ENCODE peak calls at places on chromosomes 13 and 19, in seven cellular contexts. One of them, this sample, is unnamed.

GRCh38 chr13:20312292-20312691 is 80.2 kb upstream of the GJB6 start:
- DNase-seq in transverse colon: no peak
- DNase-seq in suprapubic skin: no peak
- DNase-seq in HepG2: no peak
- DNase-seq in breast epithelium: no peak
- DNase-seq in sigmoid colon: no peak
- DNase-seq in prostate gland: no peak
- DNase-seq in this sample: no peak

GRCh38 chr19:48415395-48415794 is 21.9 kb downstream of the GRIN2D start:
- DNase-seq in transverse colon: peak
- DNase-seq in suprapubic skin: peak
- DNase-seq in HepG2: peak
- DNase-seq in breast epithelium: peak
- DNase-seq in sigmoid colon: peak
- DNase-seq in prostate gland: peak
- DNase-seq in this sample: no peak

GRCh38 chr19:47093254-47093653 is 20.3 kb downstream of the ZC3H4 start:
- DNase-seq in transverse colon: no peak
- DNase-seq in suprapubic skin: no peak
- DNase-seq in HepG2: no peak
- DNase-seq in breast epithelium: no peak
- DNase-seq in sigmoid colon: no peak
- DNase-seq in prostate gland: no peak
- DNase-seq in this sample: no peak

GRCh38 chr13:44853641-44854040 is 135.6 kb downstream of the NUFIP1 start:
- DNase-seq in transverse colon: peak
- DNase-seq in suprapubic skin: no peak
- DNase-seq in HepG2: peak
- DNase-seq in breast epithelium: peak
- DNase-seq in sigmoid colon: no peak
- DNase-seq in prostate gland: peak
- DNase-seq in this sample: no peak

GRCh38 chr19:48645652-48646191 is at the start of gene CA11:
- DNase-seq in transverse colon: no peak
- DNase-seq in suprapubic skin: no peak
- DNase-seq in HepG2: no peak
- DNase-seq in breast epithelium: no peak
- DNase-seq in sigmoid colon: no peak
- DNase-seq in prostate gland: no peak
- DNase-seq in this sample: no peak

GRCh38 chr19:42255766-42256750 is 1.1 kb upstream of the ERF start:
- DNase-seq in transverse colon: no peak
- DNase-seq in suprapubic skin: no peak
- DNase-seq in HepG2: no peak
- DNase-seq in breast epithelium: peak
- DNase-seq in sigmoid colon: peak
- DNase-seq in prostate gland: no peak
- DNase-seq in this sample: no peak

GRCh38 chr13:38866649-38867048 is 124.0 kb downstream of the STOML3 start:
- DNase-seq in transverse colon: no peak
- DNase-seq in suprapubic skin: no peak
- DNase-seq in HepG2: peak
- DNase-seq in breast epithelium: no peak
- DNase-seq in sigmoid colon: no peak
- DNase-seq in prostate gland: no peak
- DNase-seq in this sample: no peak

GRCh38 chr13:27101847-27102246 is 69.8 kb downstream of the USP12 start:
- DNase-seq in transverse colon: no peak
- DNase-seq in suprapubic skin: no peak
- DNase-seq in HepG2: no peak
- DNase-seq in breast epithelium: no peak
- DNase-seq in sigmoid colon: no peak
- DNase-seq in prostate gland: no peak
- DNase-seq in this sample: no peak

GRCh38 chr13:94228781-94229180 is 250.7 kb downstream of the DCT start:
- DNase-seq in transverse colon: no peak
- DNase-seq in suprapubic skin: no peak
- DNase-seq in HepG2: no peak
- DNase-seq in breast epithelium: no peak
- DNase-seq in sigmoid colon: no peak
- DNase-seq in prostate gland: no peak
- DNase-seq in this sample: no peak

GRCh38 chr13:112709825-112710783 is 20.3 kb downstream of the ATP11A start:
- DNase-seq in transverse colon: peak
- DNase-seq in suprapubic skin: no peak
- DNase-seq in HepG2: no peak
- DNase-seq in breast epithelium: no peak
- DNase-seq in sigmoid colon: peak
- DNase-seq in prostate gland: no peak
- DNase-seq in this sample: no peak

GRCh38 chr13:43783820-43784219 is 3.0 kb downstream of the ENOX1 start:
- DNase-seq in transverse colon: no peak
- DNase-seq in suprapubic skin: no peak
- DNase-seq in HepG2: no peak
- DNase-seq in breast epithelium: no peak
- DNase-seq in sigmoid colon: no peak
- DNase-seq in prostate gland: no peak
- DNase-seq in this sample: no peak

GRCh38 chr19:40803170-40803856 is 4.3 kb downstream of the EGLN2 start:
- DNase-seq in transverse colon: no peak
- DNase-seq in suprapubic skin: no peak
- DNase-seq in HepG2: no peak
- DNase-seq in breast epithelium: no peak
- DNase-seq in sigmoid colon: no peak
- DNase-seq in prostate gland: no peak
- DNase-seq in this sample: no peak
- TF ChIP-seq POLR2A in transverse colon: peak
- TF ChIP-seq POLR2A in suprapubic skin: no peak
- TF ChIP-seq POLR2A in HepG2: no peak
- TF ChIP-seq POLR2A in breast epithelium: no peak
- TF ChIP-seq POLR2A in sigmoid colon: no peak
- TF ChIP-seq POLR2A in prostate gland: peak
- TF ChIP-seq POLR2A in this sample: no peak

GRCh38 chr19:50387176-50387867 is 3.2 kb downstream of the POLD1 start:
- DNase-seq in transverse colon: no peak
- DNase-seq in suprapubic skin: no peak
- DNase-seq in HepG2: no peak
- DNase-seq in breast epithelium: no peak
- DNase-seq in sigmoid colon: no peak
- DNase-seq in prostate gland: no peak
- DNase-seq in this sample: no peak
- TF ChIP-seq POLR2AphosphoS5 in transverse colon: no peak
- TF ChIP-seq POLR2AphosphoS5 in suprapubic skin: no peak
- TF ChIP-seq POLR2AphosphoS5 in HepG2: no peak
- TF ChIP-seq POLR2AphosphoS5 in breast epithelium: no peak
- TF ChIP-seq POLR2AphosphoS5 in sigmoid colon: no peak
- TF ChIP-seq POLR2AphosphoS5 in prostate gland: no peak
- TF ChIP-seq POLR2AphosphoS5 in this sample: no peak

GRCh38 chr19:57241181-57241580 is 749 bp downstream of the ZNF805 start:
- DNase-seq in transverse colon: no peak
- DNase-seq in suprapubic skin: no peak
- DNase-seq in HepG2: peak
- DNase-seq in breast epithelium: no peak
- DNase-seq in sigmoid colon: no peak
- DNase-seq in prostate gland: no peak
- DNase-seq in this sample: no peak

GRCh38 chr19:57239982-57240310 is 486 bp upstream of the ZNF805 start:
- DNase-seq in transverse colon: no peak
- DNase-seq in suprapubic skin: no peak
- DNase-seq in HepG2: no peak
- DNase-seq in breast epithelium: no peak
- DNase-seq in sigmoid colon: no peak
- DNase-seq in prostate gland: no peak
- DNase-seq in this sample: no peak

GRCh38 chr19:57242821-57243220 is 2.4 kb downstream of the ZNF805 start:
- DNase-seq in transverse colon: no peak
- DNase-seq in suprapubic skin: no peak
- DNase-seq in HepG2: no peak
- DNase-seq in breast epithelium: no peak
- DNase-seq in sigmoid colon: no peak
- DNase-seq in prostate gland: no peak
- DNase-seq in this sample: no peak

GRCh38 chr19:57244513-57244912 is 4.1 kb downstream of the ZNF805 start:
- DNase-seq in transverse colon: no peak
- DNase-seq in suprapubic skin: no peak
- DNase-seq in HepG2: no peak
- DNase-seq in breast epithelium: no peak
- DNase-seq in sigmoid colon: no peak
- DNase-seq in prostate gland: no peak
- DNase-seq in this sample: no peak

DNA sequence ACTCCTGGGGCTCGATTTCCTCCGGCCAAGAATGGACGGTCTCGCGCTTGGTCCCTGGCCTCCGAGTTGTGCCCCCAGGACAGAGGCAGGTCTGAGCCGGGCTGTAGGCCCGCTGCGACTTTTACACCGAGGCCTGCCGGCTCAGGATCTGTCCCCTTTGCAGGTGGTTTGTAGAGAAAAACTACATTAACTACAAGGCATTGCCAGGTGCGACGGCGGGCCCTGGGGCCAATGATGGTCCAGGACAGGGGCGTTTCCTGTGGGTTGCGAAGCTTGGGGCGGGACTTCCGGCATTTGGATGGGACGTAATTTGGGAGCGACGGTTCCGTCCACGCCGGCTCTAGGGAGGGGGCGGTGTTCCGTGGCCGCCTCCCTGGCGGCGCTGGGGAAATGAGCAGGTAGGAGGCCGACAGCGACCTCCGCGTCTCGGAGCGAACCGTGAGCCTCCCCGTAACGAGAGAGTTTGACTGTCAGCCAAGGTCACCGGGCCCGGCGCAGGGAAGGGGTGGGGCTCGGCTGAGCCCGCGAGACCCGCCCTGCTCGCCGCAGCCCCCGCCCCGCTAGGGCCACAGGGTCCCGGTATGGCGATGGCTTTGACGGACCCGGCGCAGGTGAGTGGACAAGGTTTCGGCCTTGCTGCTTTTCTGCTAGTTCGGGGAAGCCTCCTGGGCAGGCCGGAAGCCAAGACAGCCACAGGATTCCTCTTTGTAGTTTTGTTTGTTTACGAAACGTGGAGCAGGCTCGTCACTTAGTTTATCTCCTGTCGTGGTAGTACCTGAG is at the start of gene ZNF805:
- DNase-seq in transverse colon: peak
- DNase-seq in suprapubic skin: peak
- DNase-seq in HepG2: peak
- DNase-seq in breast epithelium: peak
- DNase-seq in sigmoid colon: peak
- DNase-seq in prostate gland: peak
- DNase-seq in this sample: peak
- TF ChIP-seq POLR2A in transverse colon: peak
- TF ChIP-seq POLR2A in suprapubic skin: no peak
- TF ChIP-seq POLR2A in HepG2: peak
- TF ChIP-seq POLR2A in breast epithelium: peak
- TF ChIP-seq POLR2A in sigmoid colon: peak
- TF ChIP-seq POLR2A in prostate gland: peak
- TF ChIP-seq POLR2A in this sample: peak

DNA sequence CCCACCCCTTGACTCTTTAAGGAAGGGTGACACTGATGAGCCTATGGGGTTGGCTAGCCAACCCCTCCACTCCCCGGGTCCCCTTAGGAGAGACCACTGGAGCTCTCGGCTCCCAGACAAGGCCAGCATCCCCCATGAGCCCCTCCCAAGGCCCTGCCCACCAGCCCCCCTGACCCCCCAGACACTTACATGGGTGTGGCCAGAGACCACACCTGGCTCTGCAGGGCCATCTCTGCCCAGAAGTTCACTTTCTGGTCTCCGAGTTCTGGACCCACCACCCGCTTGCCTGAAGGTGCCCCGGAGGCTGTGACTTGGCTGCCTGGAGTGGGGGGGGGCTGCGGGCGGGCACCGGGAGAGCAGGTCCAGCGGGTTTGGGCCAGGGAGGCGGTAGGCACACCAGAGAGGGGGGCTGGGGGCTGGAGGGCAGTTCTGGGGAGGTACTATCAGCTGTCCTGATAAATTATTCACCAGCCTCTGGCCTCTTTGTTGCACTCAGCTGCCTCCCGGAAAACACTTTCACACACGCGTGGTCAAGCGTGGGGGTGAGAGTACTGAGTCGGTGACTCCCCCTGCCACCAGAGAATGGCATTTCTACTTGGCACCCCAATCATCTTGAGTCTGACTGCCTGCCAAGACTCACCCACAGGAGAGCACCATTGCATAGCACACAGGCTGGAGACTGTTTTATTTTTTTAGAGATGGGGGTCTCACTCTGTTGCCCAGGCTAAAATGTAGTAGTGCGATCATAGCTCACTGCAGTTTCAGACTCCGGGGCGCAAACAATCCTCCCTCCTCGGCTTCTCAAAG is at the start of gene PALM3:
- DNase-seq in transverse colon: peak
- DNase-seq in suprapubic skin: no peak
- DNase-seq in HepG2: no peak
- DNase-seq in breast epithelium: peak
- DNase-seq in sigmoid colon: no peak
- DNase-seq in prostate gland: peak
- DNase-seq in this sample: no peak
- TF ChIP-seq POLR2AphosphoS5 in transverse colon: no peak
- TF ChIP-seq POLR2AphosphoS5 in suprapubic skin: no peak
- TF ChIP-seq POLR2AphosphoS5 in HepG2: no peak
- TF ChIP-seq POLR2AphosphoS5 in breast epithelium: no peak
- TF ChIP-seq POLR2AphosphoS5 in sigmoid colon: no peak
- TF ChIP-seq POLR2AphosphoS5 in prostate gland: peak
- TF ChIP-seq POLR2AphosphoS5 in this sample: no peak

GRCh38 chr19:3208317-3209207 is 15.9 kb upstream of the CELF5 start:
- DNase-seq in transverse colon: no peak
- DNase-seq in suprapubic skin: no peak
- DNase-seq in HepG2: no peak
- DNase-seq in breast epithelium: no peak
- DNase-seq in sigmoid colon: no peak
- DNase-seq in prostate gland: no peak
- DNase-seq in this sample: no peak

GRCh38 chr19:3211191-3211590 is 13.3 kb upstream of the CELF5 start:
- DNase-seq in transverse colon: no peak
- DNase-seq in suprapubic skin: no peak
- DNase-seq in HepG2: no peak
- DNase-seq in breast epithelium: no peak
- DNase-seq in sigmoid colon: no peak
- DNase-seq in prostate gland: no peak
- DNase-seq in this sample: no peak

GRCh38 chr19:3207466-3208242 is 16.8 kb upstream of the CELF5 start:
- DNase-seq in transverse colon: no peak
- DNase-seq in suprapubic skin: no peak
- DNase-seq in HepG2: no peak
- DNase-seq in breast epithelium: no peak
- DNase-seq in sigmoid colon: no peak
- DNase-seq in prostate gland: no peak
- DNase-seq in this sample: no peak

GRCh38 chr19:3213159-3213558 is 11.3 kb upstream of the CELF5 start:
- DNase-seq in transverse colon: no peak
- DNase-seq in suprapubic skin: no peak
- DNase-seq in HepG2: no peak
- DNase-seq in breast epithelium: no peak
- DNase-seq in sigmoid colon: no peak
- DNase-seq in prostate gland: no peak
- DNase-seq in this sample: no peak

GRCh38 chr19:3210347-3211017 is 14.0 kb upstream of the CELF5 start:
- DNase-seq in transverse colon: peak
- DNase-seq in suprapubic skin: no peak
- DNase-seq in HepG2: peak
- DNase-seq in breast epithelium: no peak
- DNase-seq in sigmoid colon: no peak
- DNase-seq in prostate gland: no peak
- DNase-seq in this sample: peak
- TF ChIP-seq POLR2A in transverse colon: no peak
- TF ChIP-seq POLR2A in suprapubic skin: no peak
- TF ChIP-seq POLR2A in HepG2: no peak
- TF ChIP-seq POLR2A in breast epithelium: no peak
- TF ChIP-seq POLR2A in sigmoid colon: no peak
- TF ChIP-seq POLR2A in prostate gland: no peak
- TF ChIP-seq POLR2A in this sample: no peak

This sample was measured in GM12892.